ENCODE peak calls at places on chromosomes 5 and 9, in ten cellular contexts. One of them, this sample, is unnamed.

GRCh38 chr9:7223981-7224380 is 466.2 kb downstream of the KDM4C start:
- DNase-seq in HTR-8/SVneo: no peak
- DNase-seq in naive B cell: no peak
- DNase-seq in NCI-H1092 treated with DMSO at 0.1 percent for 48 hours: no peak
- DNase-seq in SHP77: no peak
- DNase-seq in NCI-H1930: no peak
- DNase-seq in adrenal gland: no peak
- DNase-seq in CD4-positive, alpha-beta T cell: no peak
- DNase-seq in astrocyte of the spinal cord: no peak
- DNase-seq in endothelial cell: no peak
- DNase-seq in this sample: no peak

GRCh38 chr5:71887680-71888079 is 168.6 kb downstream of the CARTPT start:
- DNase-seq in endothelial cell: no peak
- DNase-seq in HTR-8/SVneo: peak; percentile 76
- DNase-seq in NCI-H1930: no peak
- DNase-seq in CD4-positive, alpha-beta T cell: no peak
- DNase-seq in naive B cell: peak; percentile 26
- DNase-seq in SHP77: peak; percentile 20
- DNase-seq in astrocyte of the spinal cord: peak; percentile 86
- DNase-seq in adrenal gland: no peak
- DNase-seq in NCI-H1092 treated with DMSO at 0.1 percent for 48 hours: no peak
- DNase-seq in this sample: no peak

GRCh38 chr5:149227168-149227826 is 44.4 kb upstream of the AFAP1L1 start:
- DNase-seq in endothelial cell: no peak
- DNase-seq in adrenal gland: no peak
- DNase-seq in naive B cell: no peak
- DNase-seq in NCI-H1092 treated with DMSO at 0.1 percent for 48 hours: no peak
- DNase-seq in HTR-8/SVneo: peak; percentile 31
- DNase-seq in CD4-positive, alpha-beta T cell: no peak
- DNase-seq in NCI-H1930: no peak
- DNase-seq in astrocyte of the spinal cord: peak; percentile 45
- DNase-seq in SHP77: no peak
- DNase-seq in this sample: no peak

GRCh38 chr9:131418143-131419028 is 24.5 kb downstream of the PRRC2B start:
- DNase-seq in naive B cell: no peak
- DNase-seq in NCI-H1092 treated with DMSO at 0.1 percent for 48 hours: peak; percentile 45
- DNase-seq in HTR-8/SVneo: no peak
- DNase-seq in astrocyte of the spinal cord: no peak
- DNase-seq in CD4-positive, alpha-beta T cell: no peak
- DNase-seq in endothelial cell: peak; percentile 40
- DNase-seq in adrenal gland: peak; percentile 72
- DNase-seq in NCI-H1930: no peak
- DNase-seq in SHP77: peak; percentile 85
- DNase-seq in this sample: peak; percentile 57

GRCh38 chr9:136720887-136721338 is 8.5 kb downstream of the DIPK1B start:
- DNase-seq in NCI-H1092 treated with DMSO at 0.1 percent for 48 hours: no peak
- DNase-seq in endothelial cell: no peak
- DNase-seq in naive B cell: no peak
- DNase-seq in HTR-8/SVneo: no peak
- DNase-seq in SHP77: no peak
- DNase-seq in NCI-H1930: no peak
- DNase-seq in astrocyte of the spinal cord: no peak
- DNase-seq in adrenal gland: no peak
- DNase-seq in CD4-positive, alpha-beta T cell: no peak
- DNase-seq in this sample: no peak

GRCh38 chr5:134099939-134100282 is 14.6 kb upstream of the TCF7 start:
- DNase-seq in SHP77: no peak
- DNase-seq in NCI-H1930: no peak
- DNase-seq in adrenal gland: no peak
- DNase-seq in naive B cell: no peak
- DNase-seq in endothelial cell: no peak
- DNase-seq in CD4-positive, alpha-beta T cell: no peak
- DNase-seq in astrocyte of the spinal cord: no peak
- DNase-seq in HTR-8/SVneo: no peak
- DNase-seq in NCI-H1092 treated with DMSO at 0.1 percent for 48 hours: no peak
- DNase-seq in this sample: no peak

GRCh38 chr9:137000177-137000930 is 4.0 kb upstream of the CLIC3 start:
- DNase-seq in SHP77: no peak
- DNase-seq in HTR-8/SVneo: no peak
- DNase-seq in naive B cell: peak; percentile 55
- DNase-seq in adrenal gland: no peak
- DNase-seq in endothelial cell: no peak
- DNase-seq in NCI-H1930: no peak
- DNase-seq in CD4-positive, alpha-beta T cell: no peak
- DNase-seq in NCI-H1092 treated with DMSO at 0.1 percent for 48 hours: no peak
- DNase-seq in astrocyte of the spinal cord: peak; percentile 53
- DNase-seq in this sample: no peak

GRCh38 chr9:37119360-37119759 is 1.0 kb upstream of the ZCCHC7 start:
- DNase-seq in endothelial cell: no peak
- DNase-seq in CD4-positive, alpha-beta T cell: no peak
- DNase-seq in adrenal gland: no peak
- DNase-seq in astrocyte of the spinal cord: no peak
- DNase-seq in HTR-8/SVneo: no peak
- DNase-seq in NCI-H1930: no peak
- DNase-seq in NCI-H1092 treated with DMSO at 0.1 percent for 48 hours: no peak
- DNase-seq in naive B cell: no peak
- DNase-seq in SHP77: no peak
- DNase-seq in this sample: no peak

GRCh38 chr5:64340293-64340692 is 165.5 kb upstream of the RGS7BP start:
- DNase-seq in naive B cell: no peak
- DNase-seq in NCI-H1930: no peak
- DNase-seq in adrenal gland: no peak
- DNase-seq in SHP77: no peak
- DNase-seq in CD4-positive, alpha-beta T cell: no peak
- DNase-seq in astrocyte of the spinal cord: no peak
- DNase-seq in NCI-H1092 treated with DMSO at 0.1 percent for 48 hours: no peak
- DNase-seq in endothelial cell: no peak
- DNase-seq in HTR-8/SVneo: no peak
- DNase-seq in this sample: no peak

GRCh38 chr5:168472329-168472728 is 13.9 kb upstream of the RARS1 start:
- DNase-seq in adrenal gland: no peak
- DNase-seq in astrocyte of the spinal cord: peak; percentile 95
- DNase-seq in NCI-H1930: no peak
- DNase-seq in CD4-positive, alpha-beta T cell: no peak
- DNase-seq in endothelial cell: no peak
- DNase-seq in SHP77: no peak
- DNase-seq in naive B cell: no peak
- DNase-seq in HTR-8/SVneo: peak; percentile 93
- DNase-seq in NCI-H1092 treated with DMSO at 0.1 percent for 48 hours: no peak
- DNase-seq in this sample: no peak

GRCh38 chr9:106761493-106761892 is 101.5 kb upstream of the ZNF462 start:
- DNase-seq in adrenal gland: no peak
- DNase-seq in CD4-positive, alpha-beta T cell: no peak
- DNase-seq in naive B cell: no peak
- DNase-seq in NCI-H1092 treated with DMSO at 0.1 percent for 48 hours: no peak
- DNase-seq in endothelial cell: no peak
- DNase-seq in HTR-8/SVneo: no peak
- DNase-seq in astrocyte of the spinal cord: no peak
- DNase-seq in SHP77: no peak
- DNase-seq in NCI-H1930: no peak
- DNase-seq in this sample: no peak

GRCh38 chr9:107046692-107047091 is 183.7 kb downstream of the ZNF462 start:
- DNase-seq in NCI-H1092 treated with DMSO at 0.1 percent for 48 hours: no peak
- DNase-seq in CD4-positive, alpha-beta T cell: no peak
- DNase-seq in adrenal gland: no peak
- DNase-seq in naive B cell: peak; percentile 7
- DNase-seq in endothelial cell: no peak
- DNase-seq in SHP77: no peak
- DNase-seq in NCI-H1930: no peak
- DNase-seq in astrocyte of the spinal cord: no peak
- DNase-seq in HTR-8/SVneo: no peak
- DNase-seq in this sample: no peak

GRCh38 chr5:148748702-148749101 is 77.7 kb upstream of the ADRB2 start:
- DNase-seq in naive B cell: no peak
- DNase-seq in endothelial cell: no peak
- DNase-seq in CD4-positive, alpha-beta T cell: no peak
- DNase-seq in HTR-8/SVneo: no peak
- DNase-seq in adrenal gland: no peak
- DNase-seq in NCI-H1092 treated with DMSO at 0.1 percent for 48 hours: no peak
- DNase-seq in astrocyte of the spinal cord: no peak
- DNase-seq in SHP77: no peak
- DNase-seq in NCI-H1930: no peak
- DNase-seq in this sample: no peak

GRCh38 chr9:80707120-80707519 is 982.2 kb downstream of the TLE1 start:
- DNase-seq in endothelial cell: no peak
- DNase-seq in NCI-H1930: no peak
- DNase-seq in naive B cell: no peak
- DNase-seq in CD4-positive, alpha-beta T cell: no peak
- DNase-seq in SHP77: no peak
- DNase-seq in NCI-H1092 treated with DMSO at 0.1 percent for 48 hours: no peak
- DNase-seq in HTR-8/SVneo: no peak
- DNase-seq in astrocyte of the spinal cord: peak; percentile 61
- DNase-seq in adrenal gland: no peak
- DNase-seq in this sample: no peak

GRCh38 chr5:96218653-96219052 is 214.4 kb downstream of the PCSK1 start:
- DNase-seq in adrenal gland: no peak
- DNase-seq in endothelial cell: no peak
- DNase-seq in HTR-8/SVneo: no peak
- DNase-seq in astrocyte of the spinal cord: no peak
- DNase-seq in NCI-H1930: no peak
- DNase-seq in NCI-H1092 treated with DMSO at 0.1 percent for 48 hours: no peak
- DNase-seq in naive B cell: no peak
- DNase-seq in SHP77: no peak
- DNase-seq in CD4-positive, alpha-beta T cell: no peak
- DNase-seq in this sample: no peak

This sample was measured in amygdala.